ENCODE peak calls at places on chromosomes 11 and 22, in eight cellular contexts. M is testis; D is esophagus muscularis mucosa; N is CD4-positive, CD25-positive, alpha-beta regulatory T cell; H is HCT116; C is sigmoid colon; O is heart right ventricle; Q is right atrium auricular region. V is an unnamed sample. For H3K4me1, the result is how much of the 10 kb centered on the place peaks cover.

GRCh38 chr11:118530180-118530682 is 761 bp upstream of the TMEM25 start:
- DNase-seq in C (no peak), N (peak), Q (no peak), H (no peak), M (peak), O (no peak), D (no peak), V (no peak)

GRCh38 chr11:27541790-27542189 is 35.2 kb upstream of the LIN7C start:
- DNase-seq in H (no peak), O (no peak), M (no peak), C (no peak), Q (no peak), D (no peak), N (no peak), V (no peak)

GRCh38 chr22:20868225-20868944 is 9.6 kb downstream of the SNAP29 start:
- DNase-seq in M (no peak), C (no peak), D (no peak), N (no peak), Q (no peak), O (no peak), H (no peak), V (no peak)

GRCh38 chr11:60970369-60970774 is 1.1 kb upstream of the CD6 start:
- DNase-seq in H (peak), D (no peak), C (no peak), M (peak), N (peak), O (peak), Q (no peak), V (peak)

GRCh38 chr11:36104660-36104992 is 160.8 kb downstream of the LDLRAD3 start:
- DNase-seq in N (no peak), M (no peak), H (no peak), C (no peak), Q (no peak), D (no peak), O (no peak), V (no peak)

GRCh38 chr11:65932558-65932919 is 12.7 kb upstream of the TSGA10IP start:
- DNase-seq in C (no peak), O (no peak), M (no peak), H (no peak), N (no peak), Q (no peak), D (no peak), V (no peak)

GRCh38 chr11:75261902-75262361 is 21.4 kb downstream of the TPBGL start:
- DNase-seq in O (no peak), Q (no peak), C (peak), M (no peak), H (no peak), N (no peak), D (no peak), V (no peak)

GRCh38 chr11:118306556-118306955 is 2.0 kb downstream of the CD3E start:
- DNase-seq in C (no peak), Q (no peak), N (no peak), D (peak), O (no peak), H (no peak), M (no peak), V (no peak)

GRCh38 chr11:62981743-62982142 is 3.0 kb downstream of the SLC22A6 start:
- DNase-seq in O (no peak), M (no peak), H (no peak), C (no peak), D (no peak), Q (no peak), N (no peak), V (no peak)

GRCh38 chr22:28015056-28015445 is 96.0 kb upstream of the PITPNB start:
- DNase-seq in D (no peak), M (no peak), N (no peak), Q (no peak), C (peak), H (no peak), O (no peak), V (no peak)

GRCh38 chr11:75759832-75760231 is 8.7 kb upstream of the DGAT2 start:
- DNase-seq in Q (no peak), D (no peak), N (no peak), O (no peak), H (no peak), M (no peak), C (no peak), V (no peak)

GRCh38 chr11:66970808-66971442 is 4.2 kb upstream of the C11orf86 start:
- DNase-seq in O (no peak), C (peak), H (peak), D (no peak), N (no peak), Q (peak), M (no peak), V (no peak)
- H3K27ac ChIP-seq in O (peak), C (peak), H (peak), D (peak), N (no peak), Q (peak), M (no peak), V (no peak)

GRCh38 chr22:23837496-23837859 is 1.3 kb downstream of the DERL3 start:
- DNase-seq in O (no peak), D (no peak), Q (no peak), N (no peak), C (no peak), H (no peak), M (no peak), V (no peak)
- H3K4me1 ChIP-seq in O (half or more), D (under half), Q (half or more), N (under half), C (under half), H (under half), M (under half), V (under half)

DNA sequence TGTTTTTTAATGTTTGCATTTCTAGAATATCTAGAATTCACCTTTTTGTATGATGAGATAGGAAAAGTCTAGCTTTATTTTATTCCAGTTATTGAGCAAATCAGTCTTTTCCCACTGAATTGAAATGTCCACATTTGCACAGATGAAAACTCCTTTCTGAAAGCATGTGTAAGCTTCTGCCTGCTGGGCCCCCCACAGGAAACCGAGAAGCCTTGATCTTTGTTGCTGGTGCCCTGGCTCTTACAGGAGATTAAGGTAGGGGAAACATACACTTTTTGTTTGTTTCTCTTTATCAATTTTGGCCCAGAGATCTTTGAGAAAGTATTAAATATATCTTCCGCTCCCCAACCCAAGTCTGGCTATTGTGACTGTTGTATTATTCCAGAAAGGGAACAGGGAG is 87.2 kb upstream of the GNAZ start:
- DNase-seq in C (no peak), Q (no peak), D (no peak), O (no peak), H (no peak), M (no peak), N (no peak), V (no peak)
- H3K27ac ChIP-seq in C (no peak), Q (no peak), D (no peak), O (no peak), H (no peak), M (no peak), N (no peak), V (no peak)

GRCh38 chr11:43922974-43923326 is 19.5 kb upstream of the C11orf96 start:
- DNase-seq in D (no peak), N (no peak), H (no peak), O (no peak), M (no peak), C (no peak), Q (no peak), V (no peak)
- H3K4me1 ChIP-seq in D (half or more), N (under half), H (under half), O (half or more), M (half or more), C (under half), Q (half or more), V (under half)

GRCh38 chr11:126891556-126892217 is 108.9 kb downstream of the KIRREL3 start:
- DNase-seq in O (peak), N (no peak), D (no peak), C (no peak), H (no peak), Q (peak), M (no peak), V (no peak)

GRCh38 chr11:126888126-126888712 is 112.4 kb downstream of the KIRREL3 start:
- DNase-seq in D (no peak), C (no peak), Q (no peak), N (no peak), H (no peak), M (no peak), O (no peak), V (no peak)

GRCh38 chr11:126892781-126893180 is 107.8 kb downstream of the KIRREL3 start:
- DNase-seq in Q (no peak), O (no peak), M (no peak), C (no peak), D (no peak), N (no peak), H (no peak), V (no peak)

GRCh38 chr11:126893796-126894195 is 106.8 kb downstream of the KIRREL3 start:
- DNase-seq in M (no peak), D (no peak), O (no peak), H (no peak), N (no peak), C (no peak), Q (no peak), V (no peak)

DNA sequence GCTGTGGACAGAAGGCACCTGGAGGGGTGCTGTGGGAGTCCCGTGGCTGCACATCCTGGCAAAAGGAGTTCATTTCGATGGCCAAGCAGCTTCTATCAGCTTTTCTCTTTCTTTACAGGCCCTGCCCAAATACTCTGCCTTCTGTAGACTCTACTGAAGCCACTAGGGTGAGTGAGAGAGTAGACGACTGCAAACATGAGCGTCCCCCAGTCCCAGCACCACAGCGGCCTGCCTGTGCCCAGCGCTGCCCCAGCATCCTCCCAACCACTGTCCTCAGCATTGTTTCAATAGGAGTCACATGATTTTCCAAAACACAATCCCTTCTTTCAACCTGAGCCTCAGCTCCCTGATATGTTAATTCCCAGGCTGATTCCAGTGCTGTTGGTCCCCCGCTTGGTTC is 110.0 kb downstream of the KIRREL3 start:
- DNase-seq in O (no peak), Q (no peak), C (no peak), N (no peak), M (no peak), D (no peak), H (no peak), V (no peak)
- H3K27ac ChIP-seq in O (no peak), Q (no peak), C (no peak), N (no peak), M (no peak), D (no peak), H (no peak), V (no peak)

DNA sequence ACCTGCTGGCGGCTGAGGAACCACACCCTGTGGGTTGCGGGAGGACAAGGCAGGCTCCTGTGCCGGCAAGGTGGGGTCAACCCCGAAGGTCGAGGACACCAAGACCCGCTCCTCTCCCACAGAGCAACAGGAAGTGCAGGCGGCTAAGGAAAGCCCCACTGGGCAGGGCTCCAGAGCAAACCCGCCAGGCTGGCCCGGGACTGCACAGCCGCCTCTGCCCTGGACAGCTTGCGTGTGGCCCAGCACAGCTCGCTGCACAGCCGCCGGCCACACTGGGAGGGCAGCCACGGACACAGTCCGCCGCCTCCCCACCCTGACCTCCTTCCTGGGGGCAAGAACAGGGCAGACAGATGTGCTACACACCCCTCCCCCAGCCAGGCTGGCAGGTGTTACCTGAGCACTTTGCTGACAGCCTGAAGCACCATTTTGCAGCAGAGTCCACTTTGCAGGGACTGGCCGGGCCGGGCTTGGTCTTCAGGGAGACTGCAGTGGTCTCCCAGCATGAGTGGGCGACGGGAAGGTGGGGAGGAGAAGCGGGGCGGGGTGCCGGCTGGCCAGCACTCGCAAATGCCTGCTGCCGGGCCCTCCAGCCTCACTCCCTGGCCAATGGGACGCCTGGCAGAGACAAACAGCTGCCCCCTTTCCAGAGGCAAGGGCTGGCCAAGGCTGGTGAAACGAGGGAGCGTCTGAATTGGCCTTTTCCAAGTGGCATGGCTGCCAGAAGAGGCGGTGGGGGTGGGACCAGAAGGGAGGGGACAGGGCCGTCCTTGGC is at the start of gene MOB2:
- DNase-seq in H (no peak), Q (no peak), N (no peak), D (no peak), C (peak), M (peak), O (peak), V (peak)
- H3K4me1 ChIP-seq in H (under half), Q (half or more), N (under half), D (half or more), C (half or more), M (under half), O (half or more), V (half or more)

V was measured in CD4-positive, alpha-beta memory T cell.